ENCODE peak calls at places on chromosomes 7 and 10, in five cellular contexts. Z is HepG2, U is GM12878, T is K562, K is GM12892. Q is an unnamed sample.

GRCh38 chr10:102579206-102579790 is 65.0 kb upstream of the TRIM8 start:
- DNase-seq in Z (no peak), K (no peak), T (no peak), U (no peak), Q (no peak)

GRCh38 chr10:5448333-5449048 is 36.1 kb downstream of the NET1 start:
- DNase-seq in Z (peak), U (no peak), T (no peak), K (no peak), Q (no peak)

GRCh38 chr10:7610651-7611389 is 55.9 kb downstream of the ITIH5 start:
- DNase-seq in T (no peak), Z (no peak), U (no peak), K (no peak), Q (no peak)

GRCh38 chr10:62831346-62831745 is 15.2 kb upstream of the EGR2 start:
- DNase-seq in T (no peak), Z (no peak), K (no peak), U (no peak), Q (no peak)

GRCh38 chr10:33643042-33643441 is 308.6 kb upstream of the NRP1 start:
- DNase-seq in T (no peak), K (no peak), U (no peak), Z (no peak), Q (no peak)

GRCh38 chr7:51031791-51032484 is 249.2 kb upstream of the GRB10 start:
- DNase-seq in U (no peak), Z (no peak), T (no peak), K (no peak), Q (no peak)

GRCh38 chr7:141227454-141227853 is 153.6 kb downstream of the TMEM178B start:
- DNase-seq in Z (peak), T (no peak), K (no peak), U (no peak), Q (no peak)

GRCh38 chr7:132373041-132373440 is 203.2 kb downstream of the PLXNA4 start:
- DNase-seq in Z (no peak), T (no peak), U (no peak), K (no peak), Q (no peak)

GRCh38 chr10:35364808-35365207 is 28.5 kb downstream of the CCNY start:
- DNase-seq in T (no peak), U (no peak), K (no peak), Z (peak), Q (no peak)

GRCh38 chr10:73589538-73590126 is 1.5 kb downstream of the USP54 start:
- DNase-seq in T (no peak), K (no peak), U (no peak), Z (no peak), Q (no peak)

GRCh38 chr10:25758041-25758457 is 176.0 kb upstream of the MYO3A start:
- DNase-seq in K (no peak), Z (peak), U (no peak), T (peak), Q (peak)

GRCh38 chr7:44275146-44275545 is 50.2 kb downstream of the CAMK2B start:
- DNase-seq in U (no peak), T (no peak), K (no peak), Z (no peak), Q (no peak)

GRCh38 chr7:112006071-112006470 is 200.1 kb downstream of the DOCK4 start:
- DNase-seq in Z (no peak), U (no peak), K (no peak), T (no peak), Q (no peak)

GRCh38 chr10:15433850-15434537 is 62.9 kb upstream of the FAM171A1 start:
- DNase-seq in U (no peak), Z (peak), K (peak), T (peak), Q (peak)

GRCh38 chr7:128961030-128961659 is 23.4 kb downstream of the IRF5 start:
- DNase-seq in T (no peak), K (no peak), U (no peak), Z (no peak), Q (no peak)

GRCh38 chr7:103651558-103651957 is 205.6 kb upstream of the SLC26A5 start:
- DNase-seq in U (no peak), K (no peak), Z (no peak), T (no peak), Q (no peak)

GRCh38 chr7:51344406-51344805 is 27.8 kb upstream of the COBL start:
- DNase-seq in U (no peak), T (no peak), K (no peak), Z (peak), Q (no peak)

GRCh38 chr10:59240581-59241183 is 64.2 kb downstream of the PHYHIPL start:
- DNase-seq in K (no peak), T (peak), U (no peak), Z (peak), Q (no peak)

GRCh38 chr7:3267928-3268690 is 32.9 kb upstream of the SDK1 start:
- DNase-seq in Z (no peak), K (no peak), T (no peak), U (no peak), Q (no peak)

GRCh38 chr7:1060315-1061080 is 16.2 kb downstream of the GPR146 start:
- DNase-seq in T (peak), K (no peak), Z (no peak), U (no peak), Q (no peak)

GRCh38 chr7:91280180-91280579 is 15.9 kb downstream of the FZD1 start:
- DNase-seq in T (no peak), K (no peak), U (no peak), Z (no peak), Q (no peak)

GRCh38 chr7:38893061-38893460 is 15.9 kb downstream of the VPS41 start:
- DNase-seq in K (no peak), U (no peak), T (no peak), Z (no peak), Q (no peak)

GRCh38 chr7:12987238-12987637 is 299.8 kb downstream of the ARL4A start:
- DNase-seq in K (no peak), T (no peak), Z (no peak), U (no peak), Q (no peak)

GRCh38 chr7:151728286-151728660 is 148.6 kb downstream of the PRKAG2 start:
- DNase-seq in K (no peak), T (no peak), U (no peak), Z (no peak), Q (no peak)

GRCh38 chr10:18185621-18186020 is 45.4 kb downstream of the CACNB2 start:
- DNase-seq in U (no peak), Z (no peak), T (no peak), K (no peak), Q (no peak)

GRCh38 chr7:1027285-1028043 is 16.9 kb upstream of the GPR146 start:
- DNase-seq in U (no peak), T (peak), Z (no peak), K (no peak), Q (no peak)

GRCh38 chr7:1431644-1432380 is 27.5 kb downstream of the MICALL2 start:
- DNase-seq in T (no peak), Z (no peak), U (no peak), K (no peak), Q (no peak)

GRCh38 chr7:80781561-80781979 is 137.3 kb downstream of the SEMA3C start:
- DNase-seq in T (no peak), K (no peak), U (no peak), Z (no peak), Q (no peak)

GRCh38 chr10:43960477-43960876 is 311.8 kb upstream of the ZNF32 start:
- DNase-seq in U (no peak), Z (no peak), K (no peak), T (no peak), Q (no peak)

GRCh38 chr10:43960981-43961380 is 312.3 kb upstream of the ZNF32 start:
- DNase-seq in K (no peak), U (no peak), Z (no peak), T (no peak), Q (no peak)

GRCh38 chr10:43962346-43963191 is 313.9 kb upstream of the ZNF32 start:
- DNase-seq in K (no peak), U (no peak), Z (no peak), T (no peak), Q (no peak)

GRCh38 chr10:43963379-43963778 is 314.7 kb upstream of the ZNF32 start:
- DNase-seq in Z (no peak), T (no peak), U (no peak), K (no peak), Q (no peak)

DNA sequence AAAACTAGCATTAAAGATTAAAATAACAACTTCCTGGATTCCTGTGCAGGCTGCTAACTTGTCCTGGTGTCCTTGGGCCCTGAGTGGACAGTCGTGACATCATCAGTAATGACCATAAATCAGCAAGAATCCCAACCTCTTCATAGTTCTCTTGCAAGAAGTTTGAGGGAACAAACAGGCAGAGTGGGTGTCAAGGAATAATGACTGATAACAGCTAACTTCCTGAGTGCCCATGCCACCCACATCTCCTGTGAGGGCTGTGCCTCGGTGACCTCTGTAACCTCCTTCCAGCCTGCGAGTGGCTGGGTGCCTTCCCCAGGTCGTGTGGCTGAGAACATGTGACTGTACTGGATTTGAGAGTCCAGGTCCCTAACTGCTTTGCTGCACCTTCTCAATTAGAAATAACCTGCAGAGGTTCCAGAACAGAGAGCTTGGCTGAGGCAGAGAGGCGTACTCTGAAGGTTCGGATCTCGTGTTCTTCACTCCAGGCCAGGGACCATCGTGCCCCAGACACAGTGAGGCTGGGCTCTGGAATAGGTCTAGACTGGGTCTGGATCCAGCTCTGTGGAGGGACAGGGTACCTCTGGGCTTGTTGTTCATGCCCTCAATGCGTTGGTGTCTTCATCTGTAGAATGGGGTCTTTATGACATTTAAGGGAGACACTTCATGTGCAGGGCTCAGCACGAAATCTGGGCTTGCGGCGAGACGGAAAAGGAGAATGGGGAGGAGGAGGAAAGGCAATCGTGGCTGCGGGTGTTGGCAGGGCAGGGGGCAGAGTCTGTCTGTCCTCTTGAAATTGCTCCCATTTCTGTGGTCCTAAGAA is 313.1 kb upstream of the ZNF32 start:
- DNase-seq in U (no peak), K (no peak), T (no peak), Z (no peak), Q (no peak)
- TF ChIP-seq TAF1 in U (no peak), K (no peak), T (no peak), Z (no peak), Q (no peak)

GRCh38 chr10:131897297-131897899 is 3.4 kb upstream of the PPP2R2D start:
- DNase-seq in Z (peak), K (no peak), T (peak), U (no peak), Q (no peak)
- TF ChIP-seq POLR2A in Z (no peak), K (no peak), T (peak), U (no peak), Q (no peak)

DNA sequence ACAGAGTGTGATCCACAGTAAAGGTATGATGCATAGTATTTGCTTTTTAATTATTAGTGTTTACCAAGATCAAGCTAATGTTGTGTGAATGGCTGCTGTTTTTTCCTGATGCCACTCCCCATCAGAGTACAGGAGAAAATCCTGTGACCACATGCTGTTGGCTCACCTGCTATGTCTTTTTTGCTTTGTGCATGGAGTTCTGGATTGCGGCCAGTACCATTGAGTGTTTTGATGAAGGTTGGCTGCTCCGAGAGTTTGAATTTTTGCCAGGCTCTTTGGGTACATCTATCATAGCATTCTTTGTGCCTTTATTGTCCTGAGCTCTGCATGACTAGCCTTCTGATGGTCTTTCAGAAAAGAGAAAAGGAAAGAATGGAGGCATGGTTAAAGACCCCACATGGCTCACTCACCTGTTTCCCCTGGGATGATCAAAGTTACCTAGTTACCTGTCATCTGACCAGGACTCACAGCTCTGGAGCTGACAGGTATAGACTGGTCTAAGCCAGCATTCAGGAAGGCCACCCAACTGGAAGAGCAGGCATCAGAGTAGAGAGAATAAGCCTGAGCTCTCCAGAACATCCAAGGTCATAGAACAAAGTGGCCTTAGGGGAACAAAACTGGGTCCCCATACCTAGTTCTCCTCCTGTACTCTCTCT is 11.9 kb upstream of the SGPL1 start:
- DNase-seq in T (no peak), K (no peak), U (no peak), Z (no peak), Q (no peak)
- TF ChIP-seq TAF1 in T (no peak), K (no peak), U (no peak), Z (no peak), Q (no peak)

DNA sequence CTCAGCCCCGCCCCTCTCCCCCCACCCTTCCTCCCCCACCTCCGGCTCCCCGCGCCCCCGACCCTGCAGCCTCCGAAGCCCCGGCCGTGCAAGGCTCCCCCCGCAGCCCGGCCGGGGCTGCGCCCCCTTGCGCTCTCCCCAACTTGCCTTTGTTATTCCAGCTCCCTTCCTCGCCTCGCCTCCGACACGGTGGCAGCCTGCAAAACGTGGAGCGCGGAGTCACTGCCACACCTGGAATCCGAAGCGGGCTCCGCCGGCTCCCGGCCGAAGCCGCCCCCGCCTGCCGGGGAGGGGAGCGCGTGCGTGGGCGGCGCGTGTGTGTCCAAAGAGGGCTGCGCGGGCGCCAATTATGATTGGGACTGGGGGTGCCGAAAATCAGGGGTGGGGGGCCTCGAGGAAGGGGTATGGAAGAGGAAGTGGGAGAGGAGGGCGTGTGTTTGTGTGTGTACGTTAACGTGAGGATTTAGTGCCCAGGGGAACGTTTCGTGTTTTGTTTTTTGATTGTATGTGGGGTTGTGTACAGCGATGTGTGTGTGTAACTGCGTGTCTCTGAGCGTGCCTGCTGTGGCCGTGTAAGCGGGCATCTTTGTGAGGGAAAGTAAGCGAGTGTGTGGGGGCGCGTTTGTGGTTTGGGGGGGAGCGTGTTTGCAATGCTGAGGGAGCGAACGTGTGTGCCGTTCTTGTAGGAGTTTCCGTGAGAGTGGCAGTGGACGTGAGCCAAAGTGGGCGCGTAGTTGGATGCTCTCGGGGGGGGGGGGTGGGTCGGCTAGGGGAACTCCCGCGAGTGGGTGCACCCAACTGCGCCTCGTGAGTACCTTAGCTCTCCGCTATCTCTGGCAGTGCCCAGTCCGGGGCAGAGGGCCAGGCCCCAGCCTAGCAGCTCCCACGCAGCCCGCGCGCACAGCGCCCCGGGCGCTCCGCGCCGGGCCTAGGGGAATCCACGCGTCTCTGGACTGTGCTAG is 1.2 kb upstream of the ZMIZ1 start:
- DNase-seq in Z (peak), T (peak), K (peak), U (no peak), Q (peak)
- TF ChIP-seq POLR2A in Z (no peak), T (peak), K (no peak), U (no peak), Q (no peak)

DNA sequence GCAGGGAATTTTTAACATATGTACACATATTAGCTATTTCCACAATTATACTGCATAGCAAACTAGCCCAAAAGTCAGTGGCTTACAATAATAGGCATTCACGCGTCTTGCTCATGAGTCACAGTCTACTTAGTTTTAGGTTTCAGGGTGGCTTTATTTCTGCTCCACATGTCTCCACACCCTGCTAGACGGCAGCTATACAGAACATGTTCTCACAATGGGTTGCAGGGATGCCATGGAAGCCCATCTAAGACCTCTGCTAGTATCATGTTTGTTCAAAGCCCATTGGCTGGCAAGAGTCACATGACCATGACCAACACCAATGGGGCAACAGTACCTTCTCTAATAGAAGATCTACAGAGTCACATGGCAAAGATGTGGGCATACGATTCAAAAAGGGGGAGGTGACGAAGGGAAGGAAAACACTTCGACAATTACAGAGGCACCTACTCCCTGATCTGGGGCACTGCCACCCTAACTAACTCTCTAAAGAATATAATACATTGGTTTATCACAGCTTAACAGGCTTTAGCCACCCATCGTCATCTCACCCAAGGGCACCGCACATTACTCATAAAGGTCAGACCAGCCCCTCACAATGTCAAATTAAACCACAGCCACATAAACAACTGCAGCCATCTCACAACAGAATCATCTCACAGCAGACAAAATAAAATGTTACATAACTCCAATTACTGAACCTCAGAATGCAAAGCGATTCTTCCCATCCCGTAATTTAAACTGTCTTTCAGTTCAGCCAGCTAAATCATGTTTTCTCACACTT is 96.5 kb upstream of the NEBL start:
- DNase-seq in U (no peak), Z (no peak), T (peak), K (no peak), Q (no peak)
- TF ChIP-seq TAF1 in U (no peak), Z (no peak), T (no peak), K (no peak), Q (no peak)

DNA sequence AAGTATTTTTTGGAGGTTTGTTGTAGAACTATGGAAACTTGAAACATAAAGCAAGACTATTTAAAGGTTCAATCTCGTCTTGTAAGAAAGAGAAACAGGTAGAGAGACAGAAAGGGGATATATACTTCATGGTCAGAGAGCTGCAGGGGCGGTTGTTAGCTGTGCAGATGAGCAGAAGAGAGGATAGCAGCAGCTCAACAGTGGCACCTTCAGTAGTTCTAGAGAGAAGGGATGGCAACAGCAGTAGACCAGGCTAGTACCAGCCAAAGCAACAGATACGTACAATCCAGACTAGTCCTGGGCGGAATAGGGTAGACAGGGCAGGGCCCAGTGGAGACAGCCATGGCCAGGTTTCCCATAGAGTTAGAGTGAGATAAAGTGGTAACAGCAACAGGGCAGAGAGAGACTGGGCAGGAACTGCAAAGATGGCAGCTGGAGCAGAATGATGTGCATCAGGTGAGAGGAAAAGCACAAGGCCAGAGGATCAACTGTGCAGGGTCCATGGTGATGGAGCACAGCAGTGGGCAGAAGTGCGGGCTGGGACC is 145.2 kb downstream of the FRMD4A start:
- DNase-seq in Z (peak), T (peak), K (peak), U (peak), Q (peak)
- TF ChIP-seq POLR2A in Z (peak), T (peak), K (peak), U (peak), Q (peak)

GRCh38 chr7:159198016-159198724 is 53.5 kb upstream of the VIPR2 start:
- DNase-seq in T (no peak), K (no peak), Z (no peak), U (no peak), Q (no peak)
- TF ChIP-seq TAF1 in T (no peak), K (no peak), Z (no peak), U (no peak), Q (no peak)